ENCODE peak calls at places on chromosome 10, in seven cellular contexts. One of them, this sample, is unnamed. For H3K9me3, the result is how much of the 10 kb centered on the place peaks cover.

GRCh38 chr10:26805567-26806245 is 55.1 kb downstream of the ABI1 start:
- DNase-seq in GM23248: peak
- DNase-seq in Caco-2: no peak
- DNase-seq in left ventricle myocardium inferior: no peak
- DNase-seq in breast epithelium: no peak
- DNase-seq in uterus: no peak
- DNase-seq in CD4-positive, CD25-positive, alpha-beta regulatory T cell: no peak
- DNase-seq in this sample: no peak

GRCh38 chr10:30704016-30704600 is 74.6 kb upstream of the LYZL2 start:
- DNase-seq in uterus: no peak
- DNase-seq in breast epithelium: no peak
- DNase-seq in CD4-positive, CD25-positive, alpha-beta regulatory T cell: peak
- DNase-seq in GM23248: no peak
- DNase-seq in Caco-2: no peak
- DNase-seq in left ventricle myocardium inferior: no peak
- DNase-seq in this sample: no peak

GRCh38 chr10:102376901-102377300 is 18.6 kb upstream of the NFKB2 start:
- DNase-seq in left ventricle myocardium inferior: no peak
- DNase-seq in uterus: no peak
- DNase-seq in GM23248: no peak
- DNase-seq in Caco-2: no peak
- DNase-seq in CD4-positive, CD25-positive, alpha-beta regulatory T cell: no peak
- DNase-seq in breast epithelium: no peak
- DNase-seq in this sample: no peak

GRCh38 chr10:96473866-96474265 is 39.9 kb downstream of the TLL2 start:
- DNase-seq in uterus: no peak
- DNase-seq in breast epithelium: no peak
- DNase-seq in Caco-2: no peak
- DNase-seq in GM23248: no peak
- DNase-seq in left ventricle myocardium inferior: no peak
- DNase-seq in CD4-positive, CD25-positive, alpha-beta regulatory T cell: no peak
- DNase-seq in this sample: no peak

GRCh38 chr10:109961181-109962001 is 38.1 kb upstream of the XPNPEP1 start:
- DNase-seq in CD4-positive, CD25-positive, alpha-beta regulatory T cell: no peak
- DNase-seq in Caco-2: no peak
- DNase-seq in uterus: no peak
- DNase-seq in GM23248: peak
- DNase-seq in breast epithelium: no peak
- DNase-seq in left ventricle myocardium inferior: no peak
- DNase-seq in this sample: no peak

GRCh38 chr10:28179490-28180099 is 123.3 kb downstream of the MPP7 start:
- DNase-seq in Caco-2: peak
- DNase-seq in left ventricle myocardium inferior: no peak
- DNase-seq in breast epithelium: no peak
- DNase-seq in GM23248: peak
- DNase-seq in uterus: peak
- DNase-seq in CD4-positive, CD25-positive, alpha-beta regulatory T cell: peak
- DNase-seq in this sample: no peak

GRCh38 chr10:86105640-86106039 is 261.0 kb downstream of the GRID1 start:
- DNase-seq in CD4-positive, CD25-positive, alpha-beta regulatory T cell: no peak
- DNase-seq in Caco-2: no peak
- DNase-seq in GM23248: no peak
- DNase-seq in uterus: no peak
- DNase-seq in left ventricle myocardium inferior: no peak
- DNase-seq in breast epithelium: no peak
- DNase-seq in this sample: no peak

GRCh38 chr10:51341216-51341615 is 266.9 kb downstream of the PRKG1 start:
- DNase-seq in Caco-2: no peak
- DNase-seq in CD4-positive, CD25-positive, alpha-beta regulatory T cell: no peak
- DNase-seq in breast epithelium: no peak
- DNase-seq in left ventricle myocardium inferior: no peak
- DNase-seq in uterus: no peak
- DNase-seq in GM23248: peak
- DNase-seq in this sample: no peak

GRCh38 chr10:60189861-60190475 is 199.7 kb downstream of the ANK3 start:
- DNase-seq in uterus: no peak
- DNase-seq in CD4-positive, CD25-positive, alpha-beta regulatory T cell: no peak
- DNase-seq in left ventricle myocardium inferior: no peak
- DNase-seq in GM23248: no peak
- DNase-seq in Caco-2: no peak
- DNase-seq in breast epithelium: no peak
- DNase-seq in this sample: no peak

GRCh38 chr10:113131611-113132330 is 181.7 kb downstream of the TCF7L2 start:
- DNase-seq in breast epithelium: no peak
- DNase-seq in Caco-2: peak
- DNase-seq in left ventricle myocardium inferior: no peak
- DNase-seq in uterus: peak
- DNase-seq in CD4-positive, CD25-positive, alpha-beta regulatory T cell: no peak
- DNase-seq in GM23248: peak
- DNase-seq in this sample: no peak

GRCh38 chr10:93437000-93437945 is 44.9 kb downstream of the MYOF start:
- DNase-seq in GM23248: peak
- DNase-seq in Caco-2: peak
- DNase-seq in breast epithelium: peak
- DNase-seq in left ventricle myocardium inferior: peak
- DNase-seq in uterus: peak
- DNase-seq in CD4-positive, CD25-positive, alpha-beta regulatory T cell: no peak
- DNase-seq in this sample: peak

GRCh38 chr10:128576916-128577670 is 450.9 kb upstream of the MKI67 start:
- DNase-seq in breast epithelium: no peak
- DNase-seq in left ventricle myocardium inferior: no peak
- DNase-seq in uterus: no peak
- DNase-seq in CD4-positive, CD25-positive, alpha-beta regulatory T cell: no peak
- DNase-seq in Caco-2: no peak
- DNase-seq in GM23248: no peak
- DNase-seq in this sample: no peak

GRCh38 chr10:4053940-4054339 is 268.9 kb upstream of the KLF6 start:
- DNase-seq in left ventricle myocardium inferior: no peak
- DNase-seq in breast epithelium: no peak
- DNase-seq in uterus: no peak
- DNase-seq in CD4-positive, CD25-positive, alpha-beta regulatory T cell: no peak
- DNase-seq in Caco-2: no peak
- DNase-seq in GM23248: no peak
- DNase-seq in this sample: no peak

GRCh38 chr10:74419491-74420466 is 268.8 kb downstream of the ADK start:
- DNase-seq in left ventricle myocardium inferior: no peak
- DNase-seq in GM23248: peak
- DNase-seq in Caco-2: peak
- DNase-seq in breast epithelium: no peak
- DNase-seq in uterus: peak
- DNase-seq in CD4-positive, CD25-positive, alpha-beta regulatory T cell: peak
- DNase-seq in this sample: no peak

GRCh38 chr10:49131507-49132385 is 2.1 kb downstream of the FAM170B start:
- DNase-seq in left ventricle myocardium inferior: peak
- DNase-seq in breast epithelium: no peak
- DNase-seq in Caco-2: no peak
- DNase-seq in uterus: no peak
- DNase-seq in CD4-positive, CD25-positive, alpha-beta regulatory T cell: no peak
- DNase-seq in GM23248: no peak
- DNase-seq in this sample: peak

GRCh38 chr10:33760544-33760943 is 426.1 kb upstream of the NRP1 start:
- DNase-seq in GM23248: no peak
- DNase-seq in CD4-positive, CD25-positive, alpha-beta regulatory T cell: no peak
- DNase-seq in uterus: no peak
- DNase-seq in left ventricle myocardium inferior: no peak
- DNase-seq in Caco-2: no peak
- DNase-seq in breast epithelium: no peak
- DNase-seq in this sample: no peak

GRCh38 chr10:24917979-24918378 is 34.4 kb downstream of the PRTFDC1 start:
- DNase-seq in GM23248: no peak
- DNase-seq in CD4-positive, CD25-positive, alpha-beta regulatory T cell: no peak
- DNase-seq in breast epithelium: no peak
- DNase-seq in left ventricle myocardium inferior: no peak
- DNase-seq in uterus: no peak
- DNase-seq in Caco-2: no peak
- DNase-seq in this sample: no peak

GRCh38 chr10:5685764-5686240 is 1.2 kb downstream of the TASOR2 start:
- DNase-seq in left ventricle myocardium inferior: no peak
- DNase-seq in GM23248: peak
- DNase-seq in CD4-positive, CD25-positive, alpha-beta regulatory T cell: peak
- DNase-seq in Caco-2: peak
- DNase-seq in uterus: no peak
- DNase-seq in breast epithelium: no peak
- DNase-seq in this sample: no peak

GRCh38 chr10:92407305-92408016 is 116.5 kb downstream of the MARCHF5 start:
- DNase-seq in uterus: no peak
- DNase-seq in GM23248: no peak
- DNase-seq in left ventricle myocardium inferior: no peak
- DNase-seq in Caco-2: no peak
- DNase-seq in breast epithelium: no peak
- DNase-seq in CD4-positive, CD25-positive, alpha-beta regulatory T cell: no peak
- DNase-seq in this sample: no peak

GRCh38 chr10:71092812-71093391 is 119.5 kb upstream of the UNC5B start:
- DNase-seq in left ventricle myocardium inferior: no peak
- DNase-seq in Caco-2: no peak
- DNase-seq in CD4-positive, CD25-positive, alpha-beta regulatory T cell: no peak
- DNase-seq in breast epithelium: no peak
- DNase-seq in GM23248: no peak
- DNase-seq in uterus: no peak
- DNase-seq in this sample: no peak

GRCh38 chr10:104521901-104522827 is 118.9 kb upstream of the SORCS3 start:
- DNase-seq in uterus: no peak
- DNase-seq in Caco-2: no peak
- DNase-seq in CD4-positive, CD25-positive, alpha-beta regulatory T cell: no peak
- DNase-seq in left ventricle myocardium inferior: peak
- DNase-seq in GM23248: no peak
- DNase-seq in breast epithelium: no peak
- DNase-seq in this sample: no peak

DNA sequence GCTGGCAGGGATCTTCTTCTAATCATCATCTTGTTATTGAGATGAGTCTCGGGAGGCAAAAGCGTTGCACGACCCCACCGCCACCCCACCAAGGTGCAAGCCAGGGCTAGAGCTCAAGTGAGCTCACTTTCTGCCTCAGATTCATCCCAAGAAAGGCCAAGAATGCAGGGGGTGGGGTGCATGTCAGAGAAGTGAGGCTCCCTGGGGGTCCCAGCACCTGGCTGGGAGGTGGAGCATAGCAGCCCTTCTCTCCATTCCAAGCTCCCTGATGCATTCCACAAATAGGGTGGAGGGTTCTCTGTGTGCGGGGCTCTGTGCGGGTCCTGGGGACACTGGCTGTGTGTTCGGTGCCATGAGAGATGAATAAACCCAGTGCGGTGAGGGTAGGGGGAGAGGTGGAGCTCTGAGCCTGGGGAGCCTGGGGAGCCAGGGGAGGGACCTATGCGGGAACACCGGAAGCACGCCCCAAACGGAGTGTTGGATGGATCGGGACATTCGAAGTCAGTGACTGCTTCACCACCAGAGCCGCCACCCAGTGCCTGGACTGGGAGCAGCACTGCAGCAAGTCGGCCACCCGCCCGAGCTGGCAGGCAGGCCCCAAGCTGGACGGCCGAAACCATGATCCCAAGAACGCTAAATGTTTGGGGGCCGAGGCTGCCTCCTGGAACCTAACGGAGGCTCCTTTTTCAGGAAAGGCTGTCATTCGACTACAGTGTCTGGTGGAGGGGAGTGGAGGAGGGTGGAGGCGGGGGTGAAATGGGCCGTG is 17.9 kb upstream of the HMX3 start:
- DNase-seq in breast epithelium: no peak
- DNase-seq in CD4-positive, CD25-positive, alpha-beta regulatory T cell: no peak
- DNase-seq in GM23248: peak
- DNase-seq in left ventricle myocardium inferior: no peak
- DNase-seq in uterus: no peak
- DNase-seq in Caco-2: no peak
- DNase-seq in this sample: no peak
- H3K4me3 ChIP-seq in breast epithelium: no peak
- H3K4me3 ChIP-seq in CD4-positive, CD25-positive, alpha-beta regulatory T cell: no peak
- H3K4me3 ChIP-seq in GM23248: no peak
- H3K4me3 ChIP-seq in left ventricle myocardium inferior: no peak
- H3K4me3 ChIP-seq in uterus: no peak
- H3K4me3 ChIP-seq in Caco-2: no peak
- H3K4me3 ChIP-seq in this sample: no peak

DNA sequence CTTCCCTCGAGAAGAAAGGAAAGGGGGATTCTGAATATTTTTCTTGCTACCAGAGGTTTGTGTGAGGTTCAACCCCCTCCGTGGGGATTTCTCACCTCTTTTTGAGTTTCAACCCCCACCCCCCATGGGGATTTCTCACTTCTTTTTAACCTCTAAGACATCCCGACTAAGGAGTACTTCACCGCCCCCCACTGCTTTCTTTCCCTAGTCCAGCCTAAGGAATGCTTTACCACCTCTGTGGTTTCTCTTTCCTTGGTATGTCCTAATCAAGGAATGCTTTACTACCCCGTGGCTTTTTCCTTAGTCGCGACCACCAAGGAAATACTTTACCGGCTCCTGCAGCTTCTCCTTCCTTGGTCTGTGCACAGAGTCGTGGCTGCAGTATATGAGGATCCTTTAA is 149.4 kb downstream of the LYZL1 start:
- DNase-seq in left ventricle myocardium inferior: no peak
- DNase-seq in breast epithelium: no peak
- DNase-seq in uterus: no peak
- DNase-seq in GM23248: no peak
- DNase-seq in CD4-positive, CD25-positive, alpha-beta regulatory T cell: no peak
- DNase-seq in Caco-2: no peak
- DNase-seq in this sample: no peak
- H3K9me3 ChIP-seq in left ventricle myocardium inferior: under half
- H3K9me3 ChIP-seq in breast epithelium: under half
- H3K9me3 ChIP-seq in uterus: under half
- H3K9me3 ChIP-seq in GM23248: under half
- H3K9me3 ChIP-seq in CD4-positive, CD25-positive, alpha-beta regulatory T cell: under half
- H3K9me3 ChIP-seq in Caco-2: under half
- H3K9me3 ChIP-seq in this sample: under half

GRCh38 chr10:119818889-119819270 is 53.8 kb downstream of the MCMBP start:
- DNase-seq in CD4-positive, CD25-positive, alpha-beta regulatory T cell: no peak
- DNase-seq in left ventricle myocardium inferior: no peak
- DNase-seq in Caco-2: no peak
- DNase-seq in GM23248: no peak
- DNase-seq in breast epithelium: no peak
- DNase-seq in uterus: peak
- DNase-seq in this sample: no peak

GRCh38 chr10:119812684-119813083 is 60.0 kb downstream of the MCMBP start:
- DNase-seq in CD4-positive, CD25-positive, alpha-beta regulatory T cell: no peak
- DNase-seq in uterus: no peak
- DNase-seq in GM23248: no peak
- DNase-seq in Caco-2: no peak
- DNase-seq in left ventricle myocardium inferior: no peak
- DNase-seq in breast epithelium: no peak
- DNase-seq in this sample: no peak

GRCh38 chr10:119821172-119821571 is 51.5 kb downstream of the MCMBP start:
- DNase-seq in uterus: no peak
- DNase-seq in CD4-positive, CD25-positive, alpha-beta regulatory T cell: peak
- DNase-seq in Caco-2: no peak
- DNase-seq in left ventricle myocardium inferior: no peak
- DNase-seq in breast epithelium: no peak
- DNase-seq in GM23248: no peak
- DNase-seq in this sample: no peak

GRCh38 chr10:119815671-119816070 is 57.0 kb downstream of the MCMBP start:
- DNase-seq in CD4-positive, CD25-positive, alpha-beta regulatory T cell: no peak
- DNase-seq in Caco-2: no peak
- DNase-seq in GM23248: no peak
- DNase-seq in breast epithelium: no peak
- DNase-seq in uterus: no peak
- DNase-seq in left ventricle myocardium inferior: no peak
- DNase-seq in this sample: no peak

GRCh38 chr10:119817991-119818888 is 54.4 kb downstream of the MCMBP start:
- DNase-seq in left ventricle myocardium inferior: peak
- DNase-seq in CD4-positive, CD25-positive, alpha-beta regulatory T cell: peak
- DNase-seq in GM23248: peak
- DNase-seq in uterus: peak
- DNase-seq in Caco-2: no peak
- DNase-seq in breast epithelium: peak
- DNase-seq in this sample: peak
- H3K4me3 ChIP-seq in left ventricle myocardium inferior: peak
- H3K4me3 ChIP-seq in CD4-positive, CD25-positive, alpha-beta regulatory T cell: no peak
- H3K4me3 ChIP-seq in GM23248: peak
- H3K4me3 ChIP-seq in uterus: peak
- H3K4me3 ChIP-seq in Caco-2: no peak
- H3K4me3 ChIP-seq in breast epithelium: peak
- H3K4me3 ChIP-seq in this sample: peak

GRCh38 chr10:131737543-131738395 is 163.0 kb upstream of the PPP2R2D start:
- DNase-seq in breast epithelium: peak
- DNase-seq in uterus: no peak
- DNase-seq in Caco-2: no peak
- DNase-seq in left ventricle myocardium inferior: no peak
- DNase-seq in GM23248: no peak
- DNase-seq in CD4-positive, CD25-positive, alpha-beta regulatory T cell: no peak
- DNase-seq in this sample: peak
- H3K9me3 ChIP-seq in breast epithelium: under half
- H3K9me3 ChIP-seq in uterus: under half
- H3K9me3 ChIP-seq in Caco-2: under half
- H3K9me3 ChIP-seq in left ventricle myocardium inferior: under half
- H3K9me3 ChIP-seq in GM23248: under half
- H3K9me3 ChIP-seq in CD4-positive, CD25-positive, alpha-beta regulatory T cell: under half
- H3K9me3 ChIP-seq in this sample: under half